ENCODE peak calls at places on chromosomes 11 and 22, in five cellular contexts. I is C1 segment of cervical spinal cord; H is stimulated activated naive CD8-positive, alpha-beta T cell treated with anti-CD3 and anti-CD28 coated beads, Interleukin-15, Interleukin-2, amounts not matched to agents 100 U/mL and 50 U/mL, for 24 hours; E is fibroblast of villous mesenchyme; D is astrocyte of the spinal cord. M is an unnamed sample.

GRCh38 chr11:22769081-22769480 is 60.5 kb downstream of the SVIP start:
- DNase-seq in I (no peak), H (no peak), E (no peak), D (no peak), M (no peak)

GRCh38 chr11:92272651-92273050 is 48.0 kb downstream of the FAT3 start:
- DNase-seq in I (no peak), H (no peak), E (no peak), D (no peak), M (no peak)

GRCh38 chr11:67269401-67270255 is 3.4 kb downstream of the GRK2 start:
- DNase-seq in I (no peak), H (peak; percentile 56), E (no peak), D (no peak), M (no peak)

GRCh38 chr11:65169164-65169641 is 830 bp upstream of the SPDYC start:
- DNase-seq in I (no peak), H (no peak), E (peak; percentile 37), D (peak; percentile 62), M (no peak)

GRCh38 chr11:67276821-67277230 is 10.6 kb downstream of the GRK2 start:
- DNase-seq in I (no peak), H (peak; percentile 84), E (peak; percentile 52), D (peak; percentile 29), M (no peak)

GRCh38 chr11:112355726-112356125 is 95.1 kb upstream of the PLET1 start:
- DNase-seq in I (no peak), H (no peak), E (peak; percentile 42), D (no peak), M (no peak)

GRCh38 chr22:25078591-25078990 is 121.1 kb upstream of the CRYBB3 start:
- DNase-seq in I (no peak), H (no peak), E (no peak), D (peak; percentile 33), M (no peak)

GRCh38 chr11:1864216-1864615 is 11.3 kb downstream of the LSP1 start:
- DNase-seq in I (no peak), H (no peak), E (no peak), D (no peak), M (no peak)

GRCh38 chr11:77171885-77172665 is 44.0 kb downstream of the MYO7A start:
- DNase-seq in I (no peak), H (no peak), E (no peak), D (no peak), M (no peak)

GRCh38 chr11:75654314-75654713 is 14.5 kb downstream of the MAP6 start:
- DNase-seq in I (no peak), H (no peak), E (no peak), D (peak; percentile 60), M (no peak)

GRCh38 chr11:85902353-85902752 is 47.2 kb downstream of the CCDC83 start:
- DNase-seq in I (no peak), H (no peak), E (no peak), D (no peak), M (no peak)

GRCh38 chr11:94895451-94895850 is 77.9 kb downstream of the CWC15 start:
- DNase-seq in I (no peak), H (no peak), E (peak; percentile 52), D (peak; percentile 82), M (no peak)

GRCh38 chr11:130465259-130465658 is 16.8 kb downstream of the ADAMTS15 start:
- DNase-seq in I (no peak), H (no peak), E (no peak), D (peak; percentile 74), M (no peak)

GRCh38 chr11:86719781-86720463 is 47.5 kb upstream of the ME3 start:
- DNase-seq in I (no peak), H (no peak), E (no peak), D (peak; percentile 81), M (no peak)

GRCh38 chr11:45252134-45252856 is 33.8 kb downstream of the SYT13 start:
- DNase-seq in I (no peak), H (peak; percentile 47), E (peak; percentile 20), D (peak; percentile 23), M (no peak)

GRCh38 chr11:2537010-2537695 is 92.3 kb downstream of the KCNQ1 start:
- DNase-seq in I (no peak), H (no peak), E (no peak), D (no peak), M (no peak)

GRCh38 chr11:2534957-2535672 is 90.3 kb downstream of the KCNQ1 start:
- DNase-seq in I (no peak), H (no peak), E (no peak), D (no peak), M (no peak)

GRCh38 chr11:10866893-10867331 is 9.1 kb upstream of the ZBED5 start:
- DNase-seq in I (no peak), H (no peak), E (peak; percentile 92), D (peak; percentile 71), M (no peak)

GRCh38 chr22:29396126-29396525 is 7.8 kb upstream of the AP1B1 start:
- DNase-seq in I (no peak), H (no peak), E (no peak), D (no peak), M (no peak)

GRCh38 chr11:46322759-46323158 is 24.5 kb upstream of the DGKZ start:
- DNase-seq in I (no peak), H (peak; percentile 45), E (peak; percentile 56), D (no peak), M (no peak)

GRCh38 chr11:95081412-95081811 is 8.2 kb upstream of the ENDOD1 start:
- DNase-seq in I (peak; percentile 52), H (no peak), E (peak; percentile 28), D (peak; percentile 58), M (no peak)

GRCh38 chr22:50705851-50706351 is 32.1 kb upstream of the ACR start:
- DNase-seq in I (no peak), H (no peak), E (no peak), D (no peak), M (no peak)

GRCh38 chr11:113474362-113475159 is 637 bp downstream of the DRD2 start:
- DNase-seq in I (peak; percentile 25), H (peak; percentile 69), E (peak; percentile 83), D (peak; percentile 77), M (peak; percentile 69)

GRCh38 chr11:122796128-122796717 is 42.1 kb upstream of the CRTAM start:
- DNase-seq in I (no peak), H (peak; percentile 80), E (peak; percentile 29), D (no peak), M (no peak)

GRCh38 chr11:79287952-79288351 is 152.9 kb downstream of the TENM4 start:
- DNase-seq in I (no peak), H (no peak), E (no peak), D (no peak), M (no peak)

GRCh38 chr22:39282642-39283311 is 36.6 kb downstream of the RPL3 start:
- DNase-seq in I (no peak), H (no peak), E (no peak), D (no peak), M (no peak)

GRCh38 chr22:47129902-47130301 is 367.5 kb downstream of the TBC1D22A start:
- DNase-seq in I (no peak), H (no peak), E (no peak), D (no peak), M (no peak)

GRCh38 chr22:48944433-48944755 is 883.3 kb downstream of the BRD1 start:
- DNase-seq in I (no peak), H (no peak), E (no peak), D (no peak), M (no peak)

GRCh38 chr11:59009661-59010060 is 70.4 kb downstream of the GLYATL1 start:
- DNase-seq in I (no peak), H (no peak), E (no peak), D (no peak), M (no peak)

GRCh38 chr11:57800444-57801184 is 39.0 kb downstream of the CTNND1 start:
- DNase-seq in I (no peak), H (no peak), E (peak; percentile 78), D (peak; percentile 76), M (peak; percentile 52)

GRCh38 chr22:50486561-50487289 is at the start of gene MIOX:
- DNase-seq in I (no peak), H (no peak), E (no peak), D (no peak), M (no peak)

GRCh38 chr11:117152066-117152465 is 8.0 kb downstream of the PAFAH1B2 start:
- DNase-seq in I (no peak), H (no peak), E (peak; percentile 66), D (no peak), M (no peak)

GRCh38 chr11:19763315-19763714 is 50.7 kb downstream of the NAV2 start:
- DNase-seq in I (no peak), H (no peak), E (no peak), D (peak; percentile 42), M (no peak)

GRCh38 chr11:27904358-27905055 is 203.4 kb downstream of the KIF18A start:
- DNase-seq in I (no peak), H (no peak), E (no peak), D (peak; percentile 82), M (no peak)

GRCh38 chr11:22304337-22304961 is 33.7 kb upstream of the SLC17A6 start:
- DNase-seq in I (no peak), H (no peak), E (peak; percentile 20), D (peak; percentile 40), M (peak; percentile 12)

GRCh38 chr11:12901874-12902481 is 107.1 kb upstream of the RASSF10 start:
- DNase-seq in I (no peak), H (no peak), E (no peak), D (no peak), M (no peak)

GRCh38 chr22:47328550-47329243 is 566.2 kb downstream of the TBC1D22A start:
- DNase-seq in I (no peak), H (no peak), E (peak; percentile 85), D (peak; percentile 97), M (no peak)

GRCh38 chr11:79309402-79309801 is 131.4 kb downstream of the TENM4 start:
- DNase-seq in I (no peak), H (no peak), E (no peak), D (no peak), M (no peak)